ENCODE peak calls at places on chromosome 3, in ten cellular contexts. N, T, R, Z, I, B, E, O, H and X are unnamed samples.

GRCh38 chr3:197008436-197009209 is 21.0 kb downstream of the MELTF start:
- DNase-seq in N (no peak), T (no peak), R (no peak), Z (no peak), I (no peak), B (no peak), E (no peak), O (no peak), H (no peak), X (no peak)

GRCh38 chr3:120554727-120555660 is 41.1 kb upstream of the NDUFB4 start:
- DNase-seq in N (no peak), T (no peak), R (no peak), Z (peak; percentile 19), I (no peak), B (no peak), E (no peak), O (no peak), H (no peak), X (no peak)

GRCh38 chr3:107668398-107668797 is 145.6 kb downstream of the BBX start:
- DNase-seq in N (no peak), T (no peak), R (no peak), Z (no peak), I (no peak), B (no peak), E (no peak), O (no peak), H (no peak), X (no peak)

GRCh38 chr3:133374706-133375105 is 25.1 kb upstream of the BFSP2 start:
- DNase-seq in N (no peak), T (no peak), R (no peak), Z (no peak), I (no peak), B (no peak), E (no peak), O (no peak), H (peak; percentile 73), X (no peak)

GRCh38 chr3:55329849-55330248 is 157.3 kb downstream of the WNT5A start:
- DNase-seq in N (no peak), T (peak; percentile 93), R (no peak), Z (peak; percentile 92), I (no peak), B (no peak), E (peak; percentile 93), O (no peak), H (peak; percentile 87), X (peak; percentile 63)

GRCh38 chr3:14376348-14377043 is 25.9 kb upstream of the SLC6A6 start:
- DNase-seq in N (no peak), T (no peak), R (no peak), Z (no peak), I (no peak), B (no peak), E (no peak), O (no peak), H (no peak), X (no peak)

GRCh38 chr3:52233968-52234367 is 5.0 kb downstream of the TWF2 start:
- DNase-seq in N (no peak), T (no peak), R (no peak), Z (no peak), I (no peak), B (no peak), E (no peak), O (no peak), H (no peak), X (no peak)

GRCh38 chr3:37899711-37900306 is 38.1 kb downstream of the CTDSPL start:
- DNase-seq in N (no peak), T (no peak), R (peak; percentile 67), Z (no peak), I (no peak), B (no peak), E (no peak), O (no peak), H (no peak), X (no peak)

GRCh38 chr3:114848087-114848486 is 299.0 kb downstream of the ZBTB20 start:
- DNase-seq in N (no peak), T (no peak), R (no peak), Z (no peak), I (peak; percentile 13), B (peak; percentile 88), E (no peak), O (no peak), H (no peak), X (no peak)

GRCh38 chr3:55885721-55886120 is 398.6 kb upstream of the WNT5A start:
- DNase-seq in N (no peak), T (peak; percentile 47), R (no peak), Z (no peak), I (no peak), B (no peak), E (no peak), O (no peak), H (no peak), X (peak; percentile 7)

GRCh38 chr3:132444333-132444732 is 27.0 kb downstream of the DNAJC13 start:
- DNase-seq in N (no peak), T (no peak), R (no peak), Z (no peak), I (no peak), B (no peak), E (no peak), O (no peak), H (no peak), X (no peak)

GRCh38 chr3:151733613-151734012 is at the start of gene AADACL2:
- DNase-seq in N (no peak), T (no peak), R (no peak), Z (no peak), I (no peak), B (no peak), E (no peak), O (no peak), H (no peak), X (no peak)

GRCh38 chr3:149600619-149601018 is 57.2 kb downstream of the WWTR1 start:
- DNase-seq in N (no peak), T (peak; percentile 65), R (peak; percentile 80), Z (no peak), I (no peak), B (no peak), E (no peak), O (no peak), H (no peak), X (no peak)